ENCODE peak calls at places on chromosomes 13 and 19, in five cellular contexts. Y is MM.1S, X is GM23338, P is neural progenitor cell, T is PC-9. M is an unnamed sample. For H3F3A, the result is how much of the 10 kb centered on the place peaks cover.

GRCh38 chr13:97122381-97122996 is 99.6 kb upstream of the MBNL2 start:
- DNase-seq in Y (no peak), X (no peak), P (no peak), T (peak), M (peak)

GRCh38 chr19:55657004-55657747 is 2.3 kb downstream of the U2AF2 start:
- DNase-seq in Y (peak), X (no peak), P (no peak), T (peak), M (peak)

GRCh38 chr13:43153436-43154082 is 130.2 kb downstream of the DNAJC15 start:
- DNase-seq in Y (no peak), X (no peak), P (no peak), T (peak), M (peak)

GRCh38 chr19:40279120-40279551 is 6.0 kb downstream of the AKT2 start:
- DNase-seq in Y (no peak), X (no peak), P (no peak), T (no peak), M (no peak)

GRCh38 chr13:41007359-41008118 is 11.6 kb downstream of the ELF1 start:
- DNase-seq in Y (no peak), X (peak), P (peak), T (no peak), M (peak)

GRCh38 chr13:39765801-39766463 is 110.5 kb downstream of the COG6 start:
- DNase-seq in Y (no peak), X (peak), P (peak), T (no peak), M (peak)

GRCh38 chr19:29679598-29680210 is 14.4 kb downstream of the PLEKHF1 start:
- DNase-seq in Y (no peak), X (no peak), P (no peak), T (no peak), M (no peak)

GRCh38 chr13:63948045-63948444 is 2532.4 kb upstream of the PCDH20 start:
- DNase-seq in Y (no peak), X (no peak), P (no peak), T (no peak), M (no peak)

GRCh38 chr19:35208121-35208520 is 20.4 kb downstream of the FAM187B start:
- DNase-seq in Y (no peak), X (no peak), P (no peak), T (no peak), M (no peak)
- H3F3A ChIP-seq in Y (under half), X (under half), P (under half), T (under half), M (under half)

DNA sequence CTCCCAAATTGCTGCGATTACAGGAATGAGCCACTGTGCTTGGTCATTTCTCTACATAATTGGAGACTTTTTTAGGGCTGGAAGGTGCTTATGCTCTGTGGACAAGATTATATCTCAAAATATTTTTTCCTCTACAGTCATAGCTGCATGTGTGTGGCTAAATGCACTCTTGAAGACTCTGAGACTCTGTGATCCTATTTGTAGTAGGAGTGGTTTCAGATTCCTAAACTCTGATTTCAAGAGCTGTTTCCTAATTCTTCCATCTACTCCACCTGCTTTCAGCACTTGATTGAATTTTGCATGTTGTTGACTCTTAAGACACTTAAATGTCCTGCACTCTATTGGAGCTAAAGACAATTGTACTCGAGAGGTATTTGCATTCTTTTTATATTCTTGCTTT is 78.0 kb downstream of the KLF5 start:
- DNase-seq in Y (no peak), X (no peak), P (no peak), T (peak), M (peak)
- TF ChIP-seq CTCF in Y (no peak), X (no peak), P (no peak), T (no peak), M (no peak)

GRCh38 chr13:52851153-52851962 is 2.9 kb upstream of the PCDH8 start:
- DNase-seq in Y (peak), X (peak), P (peak), T (no peak), M (no peak)
- TF ChIP-seq EZH2 in Y (no peak), X (no peak), P (no peak), T (no peak), M (no peak)

GRCh38 chr19:42247631-42248199 is 5.3 kb upstream of the GSK3A start:
- DNase-seq in Y (no peak), X (no peak), P (no peak), T (no peak), M (no peak)

GRCh38 chr19:42246869-42247630 is 4.6 kb upstream of the GSK3A start:
- DNase-seq in Y (no peak), X (no peak), P (no peak), T (no peak), M (no peak)

GRCh38 chr19:42249149-42249750 is 5.7 kb downstream of the ERF start:
- DNase-seq in Y (no peak), X (no peak), P (no peak), T (no peak), M (no peak)

GRCh38 chr19:42249769-42250168 is 5.2 kb downstream of the ERF start:
- DNase-seq in Y (no peak), X (no peak), P (no peak), T (no peak), M (no peak)

GRCh38 chr19:42248270-42249148 is 6.1 kb upstream of the GSK3A start:
- DNase-seq in Y (no peak), X (no peak), P (no peak), T (no peak), M (no peak)
- H3F3A ChIP-seq in Y (under half), X (under half), P (under half), T (under half), M (under half)

M was measured in PC-3.